ENCODE peak calls at places on chromosomes 12 and 14, in seven cellular contexts. One of them, this sample, is unnamed.

GRCh38 chr14:75793806-75794205 is 132.8 kb downstream of the TTLL5 start:
- DNase-seq in cardiac muscle cell: peak
- DNase-seq in heart left ventricle: no peak
- DNase-seq in Peyer's patch: no peak
- DNase-seq in tibial nerve: no peak
- DNase-seq in A549: no peak
- DNase-seq in naive thymus-derived CD4-positive, alpha-beta T cell: no peak
- DNase-seq in this sample: no peak

GRCh38 chr12:7581609-7582008 is 78.0 kb upstream of the CD163 start:
- DNase-seq in cardiac muscle cell: no peak
- DNase-seq in heart left ventricle: no peak
- DNase-seq in Peyer's patch: no peak
- DNase-seq in tibial nerve: no peak
- DNase-seq in A549: no peak
- DNase-seq in naive thymus-derived CD4-positive, alpha-beta T cell: no peak
- DNase-seq in this sample: no peak

GRCh38 chr12:122884091-122884826 is 11.7 kb downstream of the VPS37B start:
- DNase-seq in cardiac muscle cell: no peak
- DNase-seq in heart left ventricle: no peak
- DNase-seq in Peyer's patch: no peak
- DNase-seq in tibial nerve: no peak
- DNase-seq in A549: no peak
- DNase-seq in naive thymus-derived CD4-positive, alpha-beta T cell: no peak
- DNase-seq in this sample: no peak

GRCh38 chr12:115598827-115599226 is 678.7 kb downstream of the MED13L start:
- DNase-seq in cardiac muscle cell: peak
- DNase-seq in heart left ventricle: peak
- DNase-seq in Peyer's patch: no peak
- DNase-seq in tibial nerve: no peak
- DNase-seq in A549: no peak
- DNase-seq in naive thymus-derived CD4-positive, alpha-beta T cell: no peak
- DNase-seq in this sample: no peak

GRCh38 chr12:4482936-4483335 is 37.3 kb upstream of the FGF6 start:
- DNase-seq in cardiac muscle cell: no peak
- DNase-seq in heart left ventricle: no peak
- DNase-seq in Peyer's patch: no peak
- DNase-seq in tibial nerve: no peak
- DNase-seq in A549: no peak
- DNase-seq in naive thymus-derived CD4-positive, alpha-beta T cell: no peak
- DNase-seq in this sample: no peak

GRCh38 chr12:104215638-104216297 is at the start of gene TXNRD1:
- DNase-seq in cardiac muscle cell: peak
- DNase-seq in heart left ventricle: peak
- DNase-seq in Peyer's patch: peak
- DNase-seq in tibial nerve: peak
- DNase-seq in A549: peak
- DNase-seq in naive thymus-derived CD4-positive, alpha-beta T cell: peak
- DNase-seq in this sample: peak

GRCh38 chr12:45773734-45774133 is 44.2 kb downstream of the ARID2 start:
- DNase-seq in cardiac muscle cell: no peak
- DNase-seq in heart left ventricle: no peak
- DNase-seq in Peyer's patch: no peak
- DNase-seq in tibial nerve: no peak
- DNase-seq in A549: no peak
- DNase-seq in naive thymus-derived CD4-positive, alpha-beta T cell: no peak
- DNase-seq in this sample: no peak

GRCh38 chr12:96427269-96427729 is 27.1 kb upstream of the CDK17 start:
- DNase-seq in cardiac muscle cell: peak
- DNase-seq in heart left ventricle: peak
- DNase-seq in Peyer's patch: peak
- DNase-seq in tibial nerve: no peak
- DNase-seq in A549: peak
- DNase-seq in naive thymus-derived CD4-positive, alpha-beta T cell: no peak
- DNase-seq in this sample: no peak

GRCh38 chr14:93720981-93721483 is 67.3 kb downstream of the PRIMA1 start:
- DNase-seq in cardiac muscle cell: no peak
- DNase-seq in heart left ventricle: no peak
- DNase-seq in Peyer's patch: peak
- DNase-seq in tibial nerve: no peak
- DNase-seq in A549: no peak
- DNase-seq in naive thymus-derived CD4-positive, alpha-beta T cell: no peak
- DNase-seq in this sample: no peak

GRCh38 chr14:94447206-94447605 is 5.4 kb downstream of the SERPINA11 start:
- DNase-seq in cardiac muscle cell: no peak
- DNase-seq in heart left ventricle: no peak
- DNase-seq in Peyer's patch: no peak
- DNase-seq in tibial nerve: no peak
- DNase-seq in A549: no peak
- DNase-seq in naive thymus-derived CD4-positive, alpha-beta T cell: no peak
- DNase-seq in this sample: no peak

GRCh38 chr14:32354716-32355115 is 25.6 kb downstream of the AKAP6 start:
- DNase-seq in cardiac muscle cell: no peak
- DNase-seq in heart left ventricle: peak
- DNase-seq in Peyer's patch: no peak
- DNase-seq in tibial nerve: no peak
- DNase-seq in A549: no peak
- DNase-seq in naive thymus-derived CD4-positive, alpha-beta T cell: no peak
- DNase-seq in this sample: no peak

DNA sequence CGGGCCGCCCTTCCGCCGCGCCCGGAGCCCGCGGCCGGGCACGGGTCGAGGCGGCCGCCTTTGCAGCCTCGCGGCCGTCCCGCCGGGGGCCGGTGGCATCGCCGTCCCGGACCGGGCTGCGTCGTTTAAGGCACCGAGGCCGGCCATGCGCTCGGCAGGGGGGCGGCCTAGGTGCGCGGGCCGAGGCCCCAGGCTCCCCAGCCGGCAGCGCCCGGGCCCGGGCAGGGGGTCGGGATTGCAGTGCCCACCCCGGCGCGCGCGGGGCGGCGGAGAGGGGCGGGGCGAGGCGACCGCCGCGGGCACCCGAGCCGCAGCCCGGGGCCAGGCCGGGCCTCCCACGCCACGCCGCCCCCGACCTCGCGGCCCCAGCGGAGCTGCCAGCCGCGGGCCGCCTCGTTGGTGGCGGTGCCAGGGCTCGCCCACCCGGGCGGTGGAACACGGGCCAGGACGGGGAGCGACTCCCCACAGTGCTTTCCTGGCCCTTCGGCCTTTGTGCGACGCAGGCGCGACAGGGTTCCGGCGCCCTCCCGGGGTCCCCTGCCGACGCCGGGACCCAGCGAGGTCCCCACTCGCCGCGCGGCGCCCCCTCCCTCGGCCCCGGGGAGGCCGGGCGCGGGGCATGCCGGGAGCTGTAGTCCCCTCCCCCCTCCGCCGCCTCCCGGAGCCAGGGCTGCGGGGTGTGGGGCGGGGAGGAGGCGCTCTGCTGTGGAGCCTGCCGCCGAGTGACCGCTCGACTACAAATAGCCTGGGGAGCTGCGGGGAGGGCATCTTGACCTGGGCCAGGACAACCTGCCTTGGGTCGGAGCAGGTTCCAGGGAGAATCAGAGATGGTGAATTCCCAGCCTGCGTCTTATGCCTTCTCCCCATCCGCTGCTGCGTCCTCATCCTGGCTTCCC is 769 bp downstream of the FKBP4 start:
- DNase-seq in cardiac muscle cell: peak
- DNase-seq in heart left ventricle: peak
- DNase-seq in Peyer's patch: peak
- DNase-seq in tibial nerve: peak
- DNase-seq in A549: peak
- DNase-seq in naive thymus-derived CD4-positive, alpha-beta T cell: peak
- DNase-seq in this sample: peak
- H3K27ac ChIP-seq in cardiac muscle cell: peak
- H3K27ac ChIP-seq in heart left ventricle: peak
- H3K27ac ChIP-seq in Peyer's patch: peak
- H3K27ac ChIP-seq in tibial nerve: peak
- H3K27ac ChIP-seq in A549: peak
- H3K27ac ChIP-seq in naive thymus-derived CD4-positive, alpha-beta T cell: peak
- H3K27ac ChIP-seq in this sample: peak

DNA sequence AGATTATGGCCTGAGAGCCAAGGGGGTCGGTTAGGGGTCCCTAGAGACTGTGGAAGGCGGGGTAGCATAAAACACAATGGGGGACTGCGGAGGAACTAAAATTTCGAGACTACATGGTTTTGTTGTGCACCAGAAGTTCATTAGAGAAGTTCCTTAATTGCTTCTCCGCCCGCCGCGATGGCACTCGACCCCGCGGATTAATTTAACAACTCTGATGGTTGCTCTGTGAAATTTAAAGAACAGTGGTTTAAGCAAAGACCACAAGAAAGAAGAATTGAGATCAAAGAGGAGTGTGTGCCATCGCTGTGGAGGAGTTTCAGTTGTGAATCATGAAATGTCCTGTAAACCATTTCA is 1.4 kb upstream of the CCDC88C start:
- DNase-seq in cardiac muscle cell: no peak
- DNase-seq in heart left ventricle: no peak
- DNase-seq in Peyer's patch: no peak
- DNase-seq in tibial nerve: no peak
- DNase-seq in A549: no peak
- DNase-seq in naive thymus-derived CD4-positive, alpha-beta T cell: peak
- DNase-seq in this sample: no peak
- H3K27ac ChIP-seq in cardiac muscle cell: no peak
- H3K27ac ChIP-seq in heart left ventricle: no peak
- H3K27ac ChIP-seq in Peyer's patch: no peak
- H3K27ac ChIP-seq in tibial nerve: no peak
- H3K27ac ChIP-seq in A549: no peak
- H3K27ac ChIP-seq in naive thymus-derived CD4-positive, alpha-beta T cell: peak
- H3K27ac ChIP-seq in this sample: no peak

DNA sequence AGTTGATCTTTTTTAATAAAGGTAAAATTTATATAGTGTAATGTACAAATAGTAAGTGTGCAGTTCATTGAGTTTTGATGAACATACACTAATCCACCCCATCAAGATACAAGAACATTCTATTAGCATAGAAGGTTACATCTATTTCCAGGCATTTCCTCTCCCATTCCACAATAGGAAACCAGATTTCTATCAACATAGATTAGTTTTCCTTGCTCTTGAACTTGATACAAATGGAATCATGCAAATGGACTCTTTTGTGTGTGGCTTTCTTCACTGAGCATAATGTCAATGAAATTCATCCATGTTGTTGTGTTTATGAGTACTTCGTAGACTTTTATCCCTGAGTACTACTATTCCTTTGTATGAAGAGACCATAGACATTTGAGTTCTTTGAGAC is 10.8 kb downstream of the STYX start:
- DNase-seq in cardiac muscle cell: no peak
- DNase-seq in heart left ventricle: no peak
- DNase-seq in Peyer's patch: no peak
- DNase-seq in tibial nerve: no peak
- DNase-seq in A549: no peak
- DNase-seq in naive thymus-derived CD4-positive, alpha-beta T cell: no peak
- DNase-seq in this sample: no peak
- H3K27ac ChIP-seq in cardiac muscle cell: no peak
- H3K27ac ChIP-seq in heart left ventricle: no peak
- H3K27ac ChIP-seq in Peyer's patch: peak
- H3K27ac ChIP-seq in tibial nerve: no peak
- H3K27ac ChIP-seq in A549: no peak
- H3K27ac ChIP-seq in naive thymus-derived CD4-positive, alpha-beta T cell: peak
- H3K27ac ChIP-seq in this sample: no peak

DNA sequence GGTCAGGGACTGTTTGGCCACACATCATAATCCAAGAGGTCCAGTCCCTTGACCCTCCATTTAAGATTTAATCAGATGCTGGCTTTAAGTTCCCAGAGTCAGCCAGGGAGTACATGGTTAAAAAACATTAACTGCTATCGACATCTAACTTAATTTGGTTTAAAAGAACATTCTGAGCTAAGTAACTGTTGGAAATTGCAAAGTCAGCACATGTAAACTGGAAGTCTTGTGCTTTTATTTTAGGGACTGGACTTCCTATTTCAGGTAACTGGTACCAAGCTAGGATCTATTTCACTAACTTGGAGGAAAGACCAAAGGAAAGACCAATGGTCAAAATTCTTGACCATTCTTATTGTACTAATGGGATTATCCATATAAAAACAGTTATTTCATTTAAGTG is 40.6 kb downstream of the GNS start:
- DNase-seq in cardiac muscle cell: no peak
- DNase-seq in heart left ventricle: no peak
- DNase-seq in Peyer's patch: no peak
- DNase-seq in tibial nerve: no peak
- DNase-seq in A549: no peak
- DNase-seq in naive thymus-derived CD4-positive, alpha-beta T cell: no peak
- DNase-seq in this sample: no peak
- H3K27ac ChIP-seq in cardiac muscle cell: no peak
- H3K27ac ChIP-seq in heart left ventricle: no peak
- H3K27ac ChIP-seq in Peyer's patch: no peak
- H3K27ac ChIP-seq in tibial nerve: no peak
- H3K27ac ChIP-seq in A549: no peak
- H3K27ac ChIP-seq in naive thymus-derived CD4-positive, alpha-beta T cell: no peak
- H3K27ac ChIP-seq in this sample: no peak

GRCh38 chr12:42588308-42588836 is 1.2 kb downstream of the PRICKLE1 start:
- DNase-seq in cardiac muscle cell: peak
- DNase-seq in heart left ventricle: no peak
- DNase-seq in Peyer's patch: no peak
- DNase-seq in tibial nerve: no peak
- DNase-seq in A549: no peak
- DNase-seq in naive thymus-derived CD4-positive, alpha-beta T cell: no peak
- DNase-seq in this sample: no peak

GRCh38 chr12:42588981-42589464 is 523 bp downstream of the PRICKLE1 start:
- DNase-seq in cardiac muscle cell: peak
- DNase-seq in heart left ventricle: peak
- DNase-seq in Peyer's patch: no peak
- DNase-seq in tibial nerve: peak
- DNase-seq in A549: peak
- DNase-seq in naive thymus-derived CD4-positive, alpha-beta T cell: no peak
- DNase-seq in this sample: no peak

GRCh38 chr12:42589465-42590323 is at the start of gene PRICKLE1:
- DNase-seq in cardiac muscle cell: peak
- DNase-seq in heart left ventricle: peak
- DNase-seq in Peyer's patch: no peak
- DNase-seq in tibial nerve: no peak
- DNase-seq in A549: peak
- DNase-seq in naive thymus-derived CD4-positive, alpha-beta T cell: no peak
- DNase-seq in this sample: no peak

GRCh38 chr12:42587564-42588307 is 1.8 kb downstream of the PRICKLE1 start:
- DNase-seq in cardiac muscle cell: peak
- DNase-seq in heart left ventricle: no peak
- DNase-seq in Peyer's patch: no peak
- DNase-seq in tibial nerve: no peak
- DNase-seq in A549: no peak
- DNase-seq in naive thymus-derived CD4-positive, alpha-beta T cell: no peak
- DNase-seq in this sample: no peak

DNA sequence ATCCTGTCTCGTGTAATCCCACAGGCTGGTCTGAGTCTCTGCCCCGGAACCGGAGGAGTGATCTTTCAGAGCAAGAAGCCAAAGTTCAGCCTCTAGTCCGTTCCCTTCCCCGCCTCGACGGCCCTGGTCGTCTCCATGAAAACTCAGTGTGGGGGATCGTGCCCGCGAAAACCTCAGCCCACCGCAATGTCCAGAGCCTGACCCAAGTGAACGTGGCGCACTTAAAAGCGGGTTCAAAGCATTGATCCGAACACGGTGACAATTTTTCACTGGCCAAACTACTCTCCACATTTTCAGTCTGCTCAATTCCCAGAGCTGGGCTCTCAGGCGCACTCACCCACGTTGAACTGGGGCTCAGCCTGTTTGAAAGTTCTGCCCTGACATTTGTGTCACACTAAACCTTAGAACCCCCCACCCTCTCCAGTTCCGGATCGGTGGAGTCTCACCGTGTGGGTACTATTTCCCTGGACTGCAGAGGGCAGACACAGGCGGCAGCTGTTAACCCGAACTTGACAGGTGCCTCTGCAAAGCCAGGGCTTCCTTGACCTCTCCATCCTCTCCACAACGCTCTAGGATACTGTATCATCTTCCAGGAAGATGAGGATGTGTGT is 883 bp upstream of the PRICKLE1 start:
- DNase-seq in cardiac muscle cell: peak
- DNase-seq in heart left ventricle: peak
- DNase-seq in Peyer's patch: peak
- DNase-seq in tibial nerve: no peak
- DNase-seq in A549: peak
- DNase-seq in naive thymus-derived CD4-positive, alpha-beta T cell: no peak
- DNase-seq in this sample: no peak
- H3K27ac ChIP-seq in cardiac muscle cell: peak
- H3K27ac ChIP-seq in heart left ventricle: peak
- H3K27ac ChIP-seq in Peyer's patch: no peak
- H3K27ac ChIP-seq in tibial nerve: peak
- H3K27ac ChIP-seq in A549: peak
- H3K27ac ChIP-seq in naive thymus-derived CD4-positive, alpha-beta T cell: no peak
- H3K27ac ChIP-seq in this sample: no peak